ENCODE peak calls at places on chromosomes 11 and 22, in seven cellular contexts. One of them, this sample, is unnamed.

GRCh38 chr11:43925932-43926505 is 16.4 kb upstream of the C11orf96 start:
- DNase-seq in mesenchymal stem cell: no peak
- DNase-seq in IMR-90: no peak
- DNase-seq in mesendoderm: no peak
- DNase-seq in neuronal stem cell: no peak
- DNase-seq in H9: no peak
- DNase-seq in H1: no peak
- DNase-seq in this sample: no peak

GRCh38 chr11:117221775-117222517 is 9.9 kb downstream of the PCSK7 start:
- DNase-seq in mesenchymal stem cell: no peak
- DNase-seq in IMR-90: peak; percentile 72
- DNase-seq in H1: no peak
- DNase-seq in neuronal stem cell: no peak
- DNase-seq in mesendoderm: no peak
- DNase-seq in H9: no peak
- DNase-seq in this sample: no peak

GRCh38 chr11:125930076-125930450 is 15.8 kb upstream of the VSIG10L2 start:
- DNase-seq in mesendoderm: no peak
- DNase-seq in mesenchymal stem cell: no peak
- DNase-seq in H1: no peak
- DNase-seq in IMR-90: no peak
- DNase-seq in neuronal stem cell: no peak
- DNase-seq in H9: no peak
- DNase-seq in this sample: no peak

GRCh38 chr22:37633082-37633692 is 6.3 kb upstream of the SH3BP1 start:
- DNase-seq in mesendoderm: no peak
- DNase-seq in neuronal stem cell: no peak
- DNase-seq in H9: no peak
- DNase-seq in H1: no peak
- DNase-seq in mesenchymal stem cell: no peak
- DNase-seq in IMR-90: no peak
- DNase-seq in this sample: no peak

GRCh38 chr11:116244889-116245288 is 527.9 kb downstream of the BUD13 start:
- DNase-seq in mesendoderm: no peak
- DNase-seq in H9: no peak
- DNase-seq in H1: no peak
- DNase-seq in mesenchymal stem cell: no peak
- DNase-seq in neuronal stem cell: no peak
- DNase-seq in IMR-90: no peak
- DNase-seq in this sample: no peak

GRCh38 chr11:75691804-75692203 is 23.0 kb upstream of the MAP6 start:
- DNase-seq in neuronal stem cell: no peak
- DNase-seq in IMR-90: no peak
- DNase-seq in H1: no peak
- DNase-seq in mesendoderm: no peak
- DNase-seq in H9: no peak
- DNase-seq in mesenchymal stem cell: no peak
- DNase-seq in this sample: no peak

GRCh38 chr22:37518509-37519267 is 527 bp downstream of the CARD10 start:
- DNase-seq in H1: peak; percentile 75
- DNase-seq in mesendoderm: no peak
- DNase-seq in mesenchymal stem cell: no peak
- DNase-seq in IMR-90: no peak
- DNase-seq in neuronal stem cell: no peak
- DNase-seq in H9: no peak
- DNase-seq in this sample: no peak

GRCh38 chr22:36384766-36385400 is 2.9 kb downstream of the MYH9 start:
- DNase-seq in IMR-90: no peak
- DNase-seq in H9: no peak
- DNase-seq in H1: no peak
- DNase-seq in neuronal stem cell: no peak
- DNase-seq in mesendoderm: peak; percentile 73
- DNase-seq in mesenchymal stem cell: peak; percentile 74
- DNase-seq in this sample: no peak

GRCh38 chr11:104943561-104943960 is 24.8 kb downstream of the CASP4 start:
- DNase-seq in IMR-90: no peak
- DNase-seq in neuronal stem cell: no peak
- DNase-seq in H9: no peak
- DNase-seq in mesendoderm: no peak
- DNase-seq in H1: no peak
- DNase-seq in mesenchymal stem cell: no peak
- DNase-seq in this sample: no peak

GRCh38 chr22:45671783-45672563 is at the start of gene ATXN10:
- DNase-seq in IMR-90: peak; percentile 65
- DNase-seq in H1: peak; percentile 94
- DNase-seq in mesendoderm: peak; percentile 94
- DNase-seq in neuronal stem cell: peak; percentile 81
- DNase-seq in H9: peak; percentile 37
- DNase-seq in mesenchymal stem cell: peak; percentile 77
- DNase-seq in this sample: peak; percentile 34

GRCh38 chr11:102810943-102811528 is 13.1 kb upstream of the MMP1 start:
- DNase-seq in H1: no peak
- DNase-seq in IMR-90: peak; percentile 45
- DNase-seq in H9: no peak
- DNase-seq in mesenchymal stem cell: peak; percentile 49
- DNase-seq in neuronal stem cell: no peak
- DNase-seq in mesendoderm: peak; percentile 71
- DNase-seq in this sample: no peak

GRCh38 chr22:41699264-41700104 is at the start of gene MEI1:
- DNase-seq in mesenchymal stem cell: no peak
- DNase-seq in H9: peak; percentile 85
- DNase-seq in H1: peak; percentile 75
- DNase-seq in mesendoderm: peak; percentile 44
- DNase-seq in neuronal stem cell: no peak
- DNase-seq in IMR-90: peak; percentile 56
- DNase-seq in this sample: peak; percentile 96

GRCh38 chr11:38182126-38182907 is 1584.3 kb upstream of the RAG2 start:
- DNase-seq in mesendoderm: no peak
- DNase-seq in H1: no peak
- DNase-seq in mesenchymal stem cell: peak; percentile 17
- DNase-seq in neuronal stem cell: no peak
- DNase-seq in H9: no peak
- DNase-seq in IMR-90: no peak
- DNase-seq in this sample: no peak

GRCh38 chr11:92272651-92273050 is 48.0 kb downstream of the FAT3 start:
- DNase-seq in H1: no peak
- DNase-seq in mesenchymal stem cell: no peak
- DNase-seq in neuronal stem cell: no peak
- DNase-seq in IMR-90: no peak
- DNase-seq in H9: no peak
- DNase-seq in mesendoderm: no peak
- DNase-seq in this sample: no peak

GRCh38 chr22:25700996-25701815 is 40.8 kb upstream of the MYO18B start:
- DNase-seq in H9: no peak
- DNase-seq in mesendoderm: no peak
- DNase-seq in H1: no peak
- DNase-seq in mesenchymal stem cell: no peak
- DNase-seq in neuronal stem cell: no peak
- DNase-seq in IMR-90: peak; percentile 22
- DNase-seq in this sample: no peak

GRCh38 chr11:67384851-67385366 is 6.9 kb upstream of the RAD9A start:
- DNase-seq in neuronal stem cell: no peak
- DNase-seq in mesenchymal stem cell: peak; percentile 72
- DNase-seq in H9: no peak
- DNase-seq in H1: no peak
- DNase-seq in mesendoderm: no peak
- DNase-seq in IMR-90: peak; percentile 64
- DNase-seq in this sample: no peak

GRCh38 chr11:33735426-33736147 is 636 bp downstream of the CD59 start:
- DNase-seq in H9: no peak
- DNase-seq in neuronal stem cell: peak; percentile 38
- DNase-seq in mesenchymal stem cell: peak; percentile 67
- DNase-seq in mesendoderm: peak; percentile 57
- DNase-seq in H1: peak; percentile 54
- DNase-seq in IMR-90: no peak
- DNase-seq in this sample: peak; percentile 64

GRCh38 chr11:114172055-114172861 is 112.7 kb downstream of the ZBTB16 start:
- DNase-seq in mesendoderm: no peak
- DNase-seq in neuronal stem cell: no peak
- DNase-seq in H9: no peak
- DNase-seq in mesenchymal stem cell: no peak
- DNase-seq in H1: no peak
- DNase-seq in IMR-90: no peak
- DNase-seq in this sample: no peak

GRCh38 chr11:62707277-62707771 is at the start of the genes BSCL2 and GNG3:
- DNase-seq in IMR-90: no peak
- DNase-seq in H9: peak; percentile 99
- DNase-seq in mesenchymal stem cell: no peak
- DNase-seq in H1: peak; percentile 93
- DNase-seq in neuronal stem cell: peak; percentile 79
- DNase-seq in mesendoderm: peak; percentile 100
- DNase-seq in this sample: no peak

GRCh38 chr22:37763652-37764051 is 44.1 kb upstream of the GCAT start:
- DNase-seq in H1: no peak
- DNase-seq in mesendoderm: no peak
- DNase-seq in IMR-90: no peak
- DNase-seq in H9: no peak
- DNase-seq in neuronal stem cell: no peak
- DNase-seq in mesenchymal stem cell: no peak
- DNase-seq in this sample: no peak

GRCh38 chr11:119028346-119029068 is 2.2 kb downstream of the SLC37A4 start:
- DNase-seq in H1: no peak
- DNase-seq in neuronal stem cell: no peak
- DNase-seq in mesenchymal stem cell: no peak
- DNase-seq in IMR-90: no peak
- DNase-seq in H9: no peak
- DNase-seq in mesendoderm: peak; percentile 67
- DNase-seq in this sample: no peak

GRCh38 chr11:6782720-6783119 is at the start of gene OR2AG1:
- DNase-seq in H1: no peak
- DNase-seq in mesenchymal stem cell: no peak
- DNase-seq in neuronal stem cell: no peak
- DNase-seq in mesendoderm: no peak
- DNase-seq in H9: no peak
- DNase-seq in IMR-90: no peak
- DNase-seq in this sample: no peak

GRCh38 chr11:11701070-11701469 is 79.3 kb upstream of the GALNT18 start:
- DNase-seq in mesenchymal stem cell: no peak
- DNase-seq in mesendoderm: no peak
- DNase-seq in H1: no peak
- DNase-seq in IMR-90: peak; percentile 24
- DNase-seq in H9: no peak
- DNase-seq in neuronal stem cell: no peak
- DNase-seq in this sample: no peak

GRCh38 chr11:44333271-44334218 is 23.6 kb upstream of the ALX4 start:
- DNase-seq in H9: no peak
- DNase-seq in neuronal stem cell: no peak
- DNase-seq in H1: no peak
- DNase-seq in IMR-90: peak; percentile 25
- DNase-seq in mesendoderm: no peak
- DNase-seq in mesenchymal stem cell: no peak
- DNase-seq in this sample: peak; percentile 92

GRCh38 chr11:118628861-118629549 is 21.6 kb downstream of the PHLDB1 start:
- DNase-seq in H9: no peak
- DNase-seq in mesendoderm: no peak
- DNase-seq in IMR-90: no peak
- DNase-seq in mesenchymal stem cell: no peak
- DNase-seq in neuronal stem cell: no peak
- DNase-seq in H1: no peak
- DNase-seq in this sample: no peak

GRCh38 chr11:64129403-64129802 is 36.5 kb downstream of the MACROD1 start:
- DNase-seq in neuronal stem cell: no peak
- DNase-seq in H1: no peak
- DNase-seq in IMR-90: no peak
- DNase-seq in mesenchymal stem cell: no peak
- DNase-seq in mesendoderm: no peak
- DNase-seq in H9: no peak
- DNase-seq in this sample: no peak
- H3K4ac ChIP-seq in neuronal stem cell: no peak overlapping the region
- H3K4ac ChIP-seq in H1: no peak overlapping the region
- H3K4ac ChIP-seq in IMR-90: no peak overlapping the region
- H3K4ac ChIP-seq in mesenchymal stem cell: no peak overlapping the region
- H3K4ac ChIP-seq in mesendoderm: no peak overlapping the region
- H3K4ac ChIP-seq in H9: no peak overlapping the region
- H3K4ac ChIP-seq in this sample: no peak overlapping the region

DNA sequence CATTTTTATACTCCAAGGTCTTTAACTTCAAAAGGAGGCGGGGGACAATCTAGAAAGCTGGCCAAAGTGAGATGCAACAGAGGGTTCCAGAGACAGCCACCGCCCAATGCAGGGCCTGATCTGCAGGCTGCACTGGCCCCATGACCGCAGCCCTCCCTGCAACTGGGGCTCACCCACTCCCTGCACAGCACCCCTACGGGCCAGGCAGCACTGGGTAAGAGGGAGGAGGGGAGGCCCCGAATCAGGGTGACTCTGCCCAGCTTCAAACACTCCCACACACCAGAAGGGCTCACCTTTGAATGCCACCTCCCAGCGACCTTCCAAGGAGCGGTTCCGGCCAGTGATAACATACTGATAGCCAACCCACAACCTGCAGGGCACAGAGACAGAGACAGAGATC is 59.3 kb downstream of the DGCR2 start:
- DNase-seq in neuronal stem cell: no peak
- DNase-seq in IMR-90: no peak
- DNase-seq in mesendoderm: no peak
- DNase-seq in H1: no peak
- DNase-seq in mesenchymal stem cell: no peak
- DNase-seq in H9: no peak
- DNase-seq in this sample: no peak
- H3K4ac ChIP-seq in neuronal stem cell: no peak overlapping the region
- H3K4ac ChIP-seq in IMR-90: no peak overlapping the region
- H3K4ac ChIP-seq in mesendoderm: no peak overlapping the region
- H3K4ac ChIP-seq in H1: no peak overlapping the region
- H3K4ac ChIP-seq in mesenchymal stem cell: no peak overlapping the region
- H3K4ac ChIP-seq in H9: no peak overlapping the region
- H3K4ac ChIP-seq in this sample: no peak overlapping the region

DNA sequence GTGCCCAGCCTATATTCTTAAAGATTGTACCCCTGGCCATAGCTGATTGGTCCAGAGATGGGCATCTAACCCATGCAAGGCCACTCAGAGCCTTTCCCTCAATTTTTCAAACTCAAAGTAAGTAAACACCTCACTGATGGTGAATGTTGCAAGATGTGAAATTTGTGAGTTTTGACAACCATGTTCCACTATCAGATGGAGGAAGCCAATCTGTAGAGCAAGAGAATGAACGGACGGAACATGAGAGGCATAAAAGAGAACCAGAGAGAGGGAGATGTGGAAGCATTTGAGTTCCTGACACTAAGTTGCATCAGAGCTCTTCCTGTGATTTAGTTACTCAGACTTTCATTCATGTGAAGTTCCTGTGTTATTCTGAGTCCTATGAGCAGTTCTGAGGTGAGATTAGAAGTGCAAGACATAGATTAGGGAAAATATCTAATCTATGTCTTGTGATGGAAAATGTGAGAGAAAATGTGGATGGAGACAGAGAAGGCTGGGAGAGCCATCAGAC is 73.3 kb downstream of the PRSS23 start:
- DNase-seq in mesendoderm: no peak
- DNase-seq in mesenchymal stem cell: no peak
- DNase-seq in H1: no peak
- DNase-seq in neuronal stem cell: no peak
- DNase-seq in IMR-90: peak; percentile 31
- DNase-seq in H9: no peak
- DNase-seq in this sample: no peak
- H3K4ac ChIP-seq in mesendoderm: no peak overlapping the region
- H3K4ac ChIP-seq in mesenchymal stem cell: no peak overlapping the region
- H3K4ac ChIP-seq in H1: no peak overlapping the region
- H3K4ac ChIP-seq in neuronal stem cell: no peak overlapping the region
- H3K4ac ChIP-seq in IMR-90: no peak overlapping the region
- H3K4ac ChIP-seq in H9: no peak overlapping the region
- H3K4ac ChIP-seq in this sample: no peak overlapping the region

GRCh38 chr11:109236188-109236587 is 185.8 kb upstream of the C11orf87 start:
- DNase-seq in mesendoderm: no peak
- DNase-seq in H1: no peak
- DNase-seq in H9: no peak
- DNase-seq in IMR-90: no peak
- DNase-seq in neuronal stem cell: no peak
- DNase-seq in mesenchymal stem cell: no peak
- DNase-seq in this sample: no peak
- H3K4ac ChIP-seq in mesendoderm: no peak overlapping the region
- H3K4ac ChIP-seq in H1: no peak overlapping the region
- H3K4ac ChIP-seq in H9: no peak overlapping the region
- H3K4ac ChIP-seq in IMR-90: no peak overlapping the region
- H3K4ac ChIP-seq in neuronal stem cell: no peak overlapping the region
- H3K4ac ChIP-seq in mesenchymal stem cell: no peak overlapping the region
- H3K4ac ChIP-seq in this sample: no peak overlapping the region

This sample was measured in trophoblast cell.